ENCODE peak calls at places on chromosome 7, in eight cellular contexts. U is hepatocyte, O is keratinocyte, D is DND-41, T is fibroblast of lung, H is mammary epithelial cell, Z is neuronal stem cell, S is IMR-90. N is an unnamed sample.
A peak's percentile ranks its signal among the peaks of the same experiment; 100 is the strongest.

GRCh38 chr7:375901-376305 is 85.9 kb downstream of the FOXL3 start:
- DNase-seq in S (no peak), Z (no peak), U (no peak), H (no peak), O (no peak), T (no peak), D (no peak), N (no peak)

GRCh38 chr7:103718482-103719415 is 270.7 kb downstream of the RELN start:
- DNase-seq in S (peak; percentile 38), U (no peak), O (no peak), H (peak; percentile 55), D (no peak), Z (no peak), T (peak; percentile 50), N (peak; percentile 32)

GRCh38 chr7:111763221-111763791 is 201.0 kb upstream of the IMMP2L start:
- DNase-seq in D (peak; percentile 32), O (no peak), Z (peak; percentile 38), H (peak; percentile 29), U (peak; percentile 75), T (peak; percentile 49), S (peak; percentile 71), N (peak; percentile 77)

GRCh38 chr7:424961-425793 is 94.5 kb downstream of the PDGFA start:
- DNase-seq in H (no peak), U (no peak), D (no peak), O (no peak), T (peak; percentile 41), Z (no peak), S (no peak), N (peak; percentile 56)

GRCh38 chr7:151924001-151924400 is 32.2 kb upstream of the GALNTL5 start:
- DNase-seq in S (no peak), U (no peak), D (no peak), Z (no peak), T (no peak), H (no peak), O (no peak), N (no peak)

GRCh38 chr7:101733713-101734475 is 83.5 kb upstream of the CUX1 start:
- DNase-seq in S (peak; percentile 47), H (no peak), Z (peak; percentile 40), O (no peak), U (peak; percentile 73), D (no peak), T (peak; percentile 66), N (peak; percentile 55)

GRCh38 chr7:97027427-97028234 is 3.0 kb upstream of the DLX5 start:
- DNase-seq in T (peak; percentile 74), D (peak; percentile 56), Z (peak; percentile 81), O (peak; percentile 45), U (peak; percentile 90), S (peak; percentile 85), H (peak; percentile 59), N (peak; percentile 90)

GRCh38 chr7:24981544-24981951 is 1.6 kb upstream of the OSBPL3 start:
- DNase-seq in Z (no peak), U (peak; percentile 73), S (peak; percentile 67), D (peak; percentile 45), O (no peak), H (peak; percentile 78), T (peak; percentile 79), N (peak; percentile 92)

GRCh38 chr7:44995555-44996493 is 4.2 kb upstream of the CCM2 start:
- DNase-seq in D (no peak), O (no peak), H (no peak), S (no peak), Z (no peak), T (no peak), U (no peak), N (no peak)

GRCh38 chr7:150461520-150461919 is 11.1 kb downstream of the GIMAP8 start:
- DNase-seq in T (no peak), O (no peak), H (no peak), Z (no peak), D (no peak), U (no peak), S (no peak), N (no peak)

GRCh38 chr7:5501465-5501864 is 77.8 kb upstream of the TNRC18 start:
- DNase-seq in H (no peak), S (no peak), U (no peak), O (no peak), Z (no peak), T (no peak), D (no peak), N (no peak)

GRCh38 chr7:4694653-4695335 is 12.7 kb downstream of the FOXK1 start:
- DNase-seq in S (peak; percentile 86), O (no peak), T (peak; percentile 90), D (no peak), Z (no peak), H (no peak), U (peak; percentile 27), N (peak; percentile 97)

GRCh38 chr7:147298611-147299043 is 1182.0 kb downstream of the CNTNAP2 start:
- DNase-seq in T (peak; percentile 16), U (peak; percentile 13), D (no peak), O (no peak), Z (no peak), S (peak; percentile 41), H (no peak), N (peak; percentile 0)

GRCh38 chr7:157926521-157927167 is 589.8 kb downstream of the DNAJB6 start:
- DNase-seq in H (no peak), T (no peak), O (no peak), U (no peak), D (peak; percentile 30), Z (no peak), S (no peak), N (no peak)

GRCh38 chr7:97771576-97771975 is 39.7 kb downstream of the TAC1 start:
- DNase-seq in T (no peak), O (no peak), D (no peak), H (no peak), U (no peak), Z (no peak), S (no peak), N (no peak)

GRCh38 chr7:24755541-24756416 is 1.5 kb downstream of the GSDME start:
- DNase-seq in S (peak; percentile 90), D (no peak), T (peak; percentile 76), U (peak; percentile 60), H (peak; percentile 95), O (peak; percentile 78), Z (no peak), N (peak; percentile 58)

GRCh38 chr7:641269-641671 is 85.2 kb upstream of the DNAAF5 start:
- DNase-seq in U (no peak), O (no peak), S (no peak), D (no peak), Z (no peak), H (no peak), T (peak; percentile 34), N (no peak)

GRCh38 chr7:27992092-27992491 is 188.5 kb downstream of the JAZF1 start:
- DNase-seq in U (no peak), O (no peak), D (no peak), Z (no peak), T (peak; percentile 61), H (no peak), S (peak; percentile 25), N (no peak)

GRCh38 chr7:141280100-141280499 is 206.2 kb downstream of the TMEM178B start:
- DNase-seq in Z (no peak), T (no peak), U (no peak), D (no peak), O (no peak), H (no peak), S (no peak), N (no peak)

GRCh38 chr7:128389085-128389814 is 20.5 kb downstream of the IMPDH1 start:
- DNase-seq in T (no peak), U (no peak), O (no peak), S (no peak), H (no peak), D (no peak), Z (peak; percentile 61), N (no peak)

GRCh38 chr7:128386415-128386925 is 23.3 kb downstream of the IMPDH1 start:
- DNase-seq in D (no peak), Z (no peak), U (no peak), T (no peak), H (no peak), S (no peak), O (no peak), N (no peak)

GRCh38 chr7:128389815-128390329 is 19.9 kb downstream of the IMPDH1 start:
- DNase-seq in S (no peak), U (no peak), H (no peak), Z (no peak), D (no peak), O (no peak), T (no peak), N (no peak)

GRCh38 chr7:128387663-128388485 is 21.9 kb downstream of the IMPDH1 start:
- DNase-seq in S (peak; percentile 57), D (peak; percentile 74), H (peak; percentile 39), T (peak; percentile 52), Z (peak; percentile 92), O (no peak), U (peak; percentile 83), N (peak; percentile 81)

DNA sequence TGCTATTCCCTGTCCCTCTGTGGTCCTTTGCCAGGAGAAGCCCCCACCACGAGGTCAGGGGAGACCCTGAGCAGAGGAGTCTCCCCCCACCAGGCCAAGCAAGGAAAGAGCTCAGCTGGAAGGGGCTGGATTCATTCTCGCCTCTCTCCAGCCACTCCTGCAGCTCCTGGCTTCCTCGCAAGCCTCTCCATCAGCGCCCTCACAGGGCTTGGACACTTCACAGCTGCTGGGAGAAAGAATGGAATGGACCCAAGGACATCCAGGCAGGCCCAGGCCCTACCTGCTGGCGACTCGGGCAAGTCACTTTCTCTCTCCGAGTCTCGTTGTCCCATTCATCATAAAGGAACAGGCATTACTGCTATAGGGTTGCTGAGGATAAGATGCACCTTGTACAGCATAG is 22.6 kb downstream of the IMPDH1 start:
- DNase-seq in Z (no peak), O (no peak), U (no peak), S (no peak), H (no peak), D (no peak), T (no peak), N (no peak)
- H3K4me2 ChIP-seq in Z (no peak overlapping the region), O (no peak overlapping the region), U (peak overlapping the region; percentile 42), S (no peak overlapping the region), H (no peak overlapping the region), D (no peak overlapping the region), T (no peak overlapping the region), N (no peak overlapping the region)

GRCh38 chr7:16343612-16344011 is 77.7 kb downstream of the CRPPA start:
- DNase-seq in O (no peak), U (no peak), D (no peak), Z (no peak), T (no peak), S (no peak), H (no peak), N (no peak)
- H3K36me3 ChIP-seq in O (no peaks in the 10 kb centered on the region), U (no peaks in the 10 kb centered on the region), D (no peaks in the 10 kb centered on the region), Z (no peaks in the 10 kb centered on the region), T (no peaks in the 10 kb centered on the region), S (no peaks in the 10 kb centered on the region), H (no peaks in the 10 kb centered on the region), N (no peaks in the 10 kb centered on the region)

GRCh38 chr7:155533827-155534690 is 12.3 kb downstream of the CNPY1 start:
- DNase-seq in H (no peak), U (peak; percentile 56), S (no peak), Z (peak; percentile 65), D (peak; percentile 23), O (no peak), T (no peak), N (peak; percentile 16)
- H3K4me2 ChIP-seq in H (no peak overlapping the region), U (peak overlapping the region; percentile 91), S (no peak overlapping the region), Z (peak overlapping the region; percentile 79), D (no peak overlapping the region), O (no peak overlapping the region), T (no peak overlapping the region), N (no peak overlapping the region)

GRCh38 chr7:130160023-130160422 is 45.2 kb downstream of the TMEM209 start:
- DNase-seq in T (no peak), S (no peak), D (no peak), Z (no peak), H (no peak), O (no peak), U (no peak), N (no peak)
- H3K36me3 ChIP-seq in T (peaks cover 4% of the 10 kb centered on the region), S (peaks cover 13% of the 10 kb centered on the region), D (peaks cover 45% of the 10 kb centered on the region), Z (peaks cover 22% of the 10 kb centered on the region), H (peaks cover 14% of the 10 kb centered on the region), O (peaks cover 2% of the 10 kb centered on the region), U (no peaks in the 10 kb centered on the region), N (peaks cover 12% of the 10 kb centered on the region)